ENCODE peak calls at places on chromosomes 2 and 18, in five cellular contexts. One of them, this sample, is unnamed.

GRCh38 chr2:97719362-97720155 is 6.2 kb downstream of the ZAP70 start:
- DNase-seq in uterus: no peak
- DNase-seq in A549: no peak
- DNase-seq in fibroblast of pulmonary artery: no peak
- DNase-seq in upper lobe of right lung: no peak
- DNase-seq in this sample: no peak

GRCh38 chr2:128362889-128363228 is 44.2 kb upstream of the HS6ST1 start:
- DNase-seq in uterus: no peak
- DNase-seq in A549: no peak
- DNase-seq in fibroblast of pulmonary artery: peak; percentile 85
- DNase-seq in upper lobe of right lung: peak; percentile 71
- DNase-seq in this sample: peak; percentile 55

GRCh38 chr2:239374896-239375277 is 25.9 kb downstream of the HDAC4 start:
- DNase-seq in uterus: no peak
- DNase-seq in A549: no peak
- DNase-seq in fibroblast of pulmonary artery: no peak
- DNase-seq in upper lobe of right lung: no peak
- DNase-seq in this sample: no peak

GRCh38 chr2:177180269-177181021 is 32.1 kb upstream of the HNRNPA3 start:
- DNase-seq in uterus: no peak
- DNase-seq in A549: no peak
- DNase-seq in fibroblast of pulmonary artery: no peak
- DNase-seq in upper lobe of right lung: no peak
- DNase-seq in this sample: no peak

GRCh38 chr2:202001826-202002225 is 31.8 kb upstream of the FZD7 start:
- DNase-seq in uterus: no peak
- DNase-seq in A549: no peak
- DNase-seq in fibroblast of pulmonary artery: no peak
- DNase-seq in upper lobe of right lung: no peak
- DNase-seq in this sample: no peak

GRCh38 chr2:240435457-240435954 is at the start of gene GPC1:
- DNase-seq in uterus: peak; percentile 66
- DNase-seq in A549: peak; percentile 73
- DNase-seq in fibroblast of pulmonary artery: peak; percentile 78
- DNase-seq in upper lobe of right lung: peak; percentile 88
- DNase-seq in this sample: peak; percentile 84

GRCh38 chr18:48715651-48716354 is 177.0 kb downstream of the CTIF start:
- DNase-seq in uterus: no peak
- DNase-seq in A549: no peak
- DNase-seq in fibroblast of pulmonary artery: no peak
- DNase-seq in upper lobe of right lung: peak; percentile 77
- DNase-seq in this sample: no peak

GRCh38 chr2:231600619-231601355 is 8.1 kb downstream of the TEX44 start:
- DNase-seq in uterus: no peak
- DNase-seq in A549: no peak
- DNase-seq in fibroblast of pulmonary artery: no peak
- DNase-seq in upper lobe of right lung: no peak
- DNase-seq in this sample: no peak

GRCh38 chr2:159457589-159457988 is 158.8 kb downstream of the BAZ2B start:
- DNase-seq in uterus: no peak
- DNase-seq in A549: no peak
- DNase-seq in fibroblast of pulmonary artery: no peak
- DNase-seq in upper lobe of right lung: no peak
- DNase-seq in this sample: no peak

GRCh38 chr2:116952254-116952653 is 862.2 kb upstream of the DDX18 start:
- DNase-seq in uterus: no peak
- DNase-seq in A549: no peak
- DNase-seq in fibroblast of pulmonary artery: no peak
- DNase-seq in upper lobe of right lung: no peak
- DNase-seq in this sample: no peak

GRCh38 chr2:189849550-189849949 is 65.3 kb downstream of the PMS1 start:
- DNase-seq in uterus: no peak
- DNase-seq in A549: no peak
- DNase-seq in fibroblast of pulmonary artery: no peak
- DNase-seq in upper lobe of right lung: no peak
- DNase-seq in this sample: no peak

GRCh38 chr18:48929212-48929612 is 21.6 kb downstream of the SMAD7 start:
- DNase-seq in uterus: no peak
- DNase-seq in A549: no peak
- DNase-seq in fibroblast of pulmonary artery: peak; percentile 18
- DNase-seq in upper lobe of right lung: peak; percentile 57
- DNase-seq in this sample: no peak

GRCh38 chr2:64212346-64212745 is 68.1 kb upstream of the PELI1 start:
- DNase-seq in uterus: no peak
- DNase-seq in A549: no peak
- DNase-seq in fibroblast of pulmonary artery: peak; percentile 93
- DNase-seq in upper lobe of right lung: no peak
- DNase-seq in this sample: peak; percentile 62

GRCh38 chr2:202679980-202680379 is 45.2 kb downstream of the FAM117B start:
- DNase-seq in uterus: no peak
- DNase-seq in A549: no peak
- DNase-seq in fibroblast of pulmonary artery: no peak
- DNase-seq in upper lobe of right lung: no peak
- DNase-seq in this sample: no peak

GRCh38 chr2:202289394-202290204 is 24.0 kb downstream of the NOP58 start:
- DNase-seq in uterus: no peak
- DNase-seq in A549: no peak
- DNase-seq in fibroblast of pulmonary artery: no peak
- DNase-seq in upper lobe of right lung: no peak
- DNase-seq in this sample: no peak

GRCh38 chr2:72964146-72964525 is 46.8 kb downstream of the EMX1 start:
- DNase-seq in uterus: no peak
- DNase-seq in A549: no peak
- DNase-seq in fibroblast of pulmonary artery: no peak
- DNase-seq in upper lobe of right lung: no peak
- DNase-seq in this sample: no peak

GRCh38 chr2:11043245-11043644 is 112.0 kb upstream of the SLC66A3 start:
- DNase-seq in uterus: no peak
- DNase-seq in A549: no peak
- DNase-seq in fibroblast of pulmonary artery: no peak
- DNase-seq in upper lobe of right lung: no peak
- DNase-seq in this sample: no peak

DNA sequence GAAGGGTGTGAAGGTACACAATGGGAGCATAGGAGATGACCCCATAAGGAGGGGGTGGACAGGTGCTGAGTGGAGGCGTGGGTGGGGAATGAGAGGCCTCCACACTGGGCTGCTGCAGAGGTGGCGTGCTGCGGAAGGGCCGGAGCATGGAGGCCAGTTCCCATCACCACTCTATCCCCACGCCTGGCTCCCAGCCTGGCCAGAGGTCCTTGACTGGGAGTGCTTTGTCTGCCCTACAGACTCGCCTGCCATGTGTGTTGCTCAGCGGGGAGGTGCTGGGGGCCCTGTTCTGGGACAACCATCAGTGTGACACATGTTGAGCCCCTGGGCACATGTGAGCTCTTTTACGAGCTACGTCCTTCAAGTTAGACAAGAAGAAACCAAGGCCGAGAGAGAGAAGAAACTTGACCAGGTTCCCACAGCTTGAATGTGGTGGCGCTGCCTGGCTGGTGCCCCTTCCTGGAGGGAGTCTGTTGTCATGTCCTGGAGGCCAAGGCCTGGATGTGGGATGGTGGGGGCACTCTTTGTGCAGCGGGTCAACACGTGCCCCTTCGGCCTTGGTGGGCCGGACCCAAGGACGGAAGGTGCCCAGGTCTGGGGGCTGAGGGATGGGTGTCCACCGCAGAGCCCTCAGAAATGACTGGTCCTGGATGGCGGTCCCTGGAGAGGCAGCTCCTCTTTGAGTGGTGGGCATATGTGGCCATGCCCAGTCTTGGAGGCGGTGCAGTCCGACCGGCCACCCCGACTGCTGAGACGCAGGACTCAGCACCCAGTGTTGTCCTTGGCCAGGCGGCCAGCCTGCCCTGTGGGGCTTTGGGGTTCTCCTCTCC is 1.2 kb upstream of the INPP5D start:
- DNase-seq in uterus: no peak
- DNase-seq in A549: no peak
- DNase-seq in fibroblast of pulmonary artery: no peak
- DNase-seq in upper lobe of right lung: peak; percentile 60
- DNase-seq in this sample: no peak
- H3K4me3 ChIP-seq in uterus: no peak overlapping the region
- H3K4me3 ChIP-seq in A549: no peak overlapping the region
- H3K4me3 ChIP-seq in fibroblast of pulmonary artery: no peak overlapping the region
- H3K4me3 ChIP-seq in upper lobe of right lung: no peak overlapping the region
- H3K4me3 ChIP-seq in this sample: no peak overlapping the region

DNA sequence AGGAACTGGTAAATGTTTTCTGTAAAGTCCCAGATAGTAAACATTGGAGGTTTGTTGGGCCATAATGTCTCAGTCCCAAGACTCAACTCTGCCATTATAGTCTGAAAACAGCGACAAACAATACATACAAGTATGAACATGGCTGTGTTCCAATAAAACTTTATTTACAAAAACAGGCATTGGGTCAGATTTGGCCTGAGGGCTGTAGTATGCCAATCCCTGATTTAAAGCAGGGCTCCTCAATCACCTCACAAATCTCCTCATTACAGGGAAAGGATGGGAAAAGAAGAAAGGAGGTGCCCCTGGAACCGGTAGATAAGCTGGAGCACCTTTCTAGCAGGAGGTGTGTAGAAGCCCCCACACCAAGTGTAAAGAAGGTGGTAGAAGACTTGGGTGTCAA is 48.9 kb upstream of the UPP2 start:
- DNase-seq in uterus: no peak
- DNase-seq in A549: no peak
- DNase-seq in fibroblast of pulmonary artery: no peak
- DNase-seq in upper lobe of right lung: no peak
- DNase-seq in this sample: no peak
- TF ChIP-seq CTCF in uterus: no peak
- TF ChIP-seq CTCF in A549: no peak
- TF ChIP-seq CTCF in fibroblast of pulmonary artery: no peak
- TF ChIP-seq CTCF in upper lobe of right lung: no peak
- TF ChIP-seq CTCF in this sample: no peak

GRCh38 chr2:186254759-186255158 is 231.3 kb upstream of the ZC3H15 start:
- DNase-seq in uterus: no peak
- DNase-seq in A549: no peak
- DNase-seq in fibroblast of pulmonary artery: no peak
- DNase-seq in upper lobe of right lung: no peak
- DNase-seq in this sample: no peak
- H3K4me3 ChIP-seq in uterus: no peak overlapping the region
- H3K4me3 ChIP-seq in A549: no peak overlapping the region
- H3K4me3 ChIP-seq in fibroblast of pulmonary artery: no peak overlapping the region
- H3K4me3 ChIP-seq in upper lobe of right lung: no peak overlapping the region
- H3K4me3 ChIP-seq in this sample: no peak overlapping the region

DNA sequence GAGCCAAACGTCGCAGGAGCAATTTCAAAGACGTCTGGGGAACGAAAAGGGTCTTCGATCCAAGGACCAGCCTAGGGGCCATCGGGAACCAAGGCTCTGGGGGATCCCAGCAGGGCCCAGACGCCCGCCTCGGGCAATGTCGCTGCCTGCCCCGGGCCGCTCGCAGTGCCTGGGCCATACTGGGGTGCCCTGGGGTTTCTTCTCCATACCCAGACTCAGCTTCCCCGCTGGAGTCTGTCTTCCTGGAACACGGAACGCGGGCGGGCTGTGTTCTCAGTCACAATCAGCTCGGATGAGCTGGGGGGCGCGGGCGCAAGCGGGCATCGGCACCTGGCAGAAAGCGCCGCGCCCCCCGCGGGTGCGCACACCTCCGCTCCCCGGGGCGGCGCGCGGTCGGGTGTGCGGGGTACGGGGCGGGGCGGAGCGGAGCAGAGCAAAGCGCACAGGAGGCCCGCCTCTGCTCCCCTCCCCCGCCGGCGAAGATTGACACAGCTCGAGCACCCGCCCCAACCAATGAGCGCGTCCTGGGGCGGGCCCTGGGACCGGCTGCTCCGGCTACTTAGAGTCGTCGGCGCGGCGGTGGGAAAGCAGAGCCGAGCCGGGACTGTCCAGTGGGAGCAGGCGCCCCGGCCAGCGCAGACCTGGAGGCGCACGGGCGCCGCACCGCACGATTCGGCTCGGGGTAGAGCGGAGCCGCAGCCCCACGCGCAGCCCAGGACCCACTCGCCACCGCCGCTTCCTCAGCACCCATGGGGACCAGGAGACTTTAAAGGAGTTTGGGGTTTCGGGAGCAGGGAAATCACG is at the start of gene LRATD1:
- DNase-seq in uterus: peak; percentile 82
- DNase-seq in A549: peak; percentile 27
- DNase-seq in fibroblast of pulmonary artery: peak; percentile 17
- DNase-seq in upper lobe of right lung: peak; percentile 91
- DNase-seq in this sample: peak; percentile 94
- TF ChIP-seq CTCF in uterus: no peak
- TF ChIP-seq CTCF in A549: no peak
- TF ChIP-seq CTCF in fibroblast of pulmonary artery: no peak
- TF ChIP-seq CTCF in upper lobe of right lung: no peak
- TF ChIP-seq CTCF in this sample: no peak

DNA sequence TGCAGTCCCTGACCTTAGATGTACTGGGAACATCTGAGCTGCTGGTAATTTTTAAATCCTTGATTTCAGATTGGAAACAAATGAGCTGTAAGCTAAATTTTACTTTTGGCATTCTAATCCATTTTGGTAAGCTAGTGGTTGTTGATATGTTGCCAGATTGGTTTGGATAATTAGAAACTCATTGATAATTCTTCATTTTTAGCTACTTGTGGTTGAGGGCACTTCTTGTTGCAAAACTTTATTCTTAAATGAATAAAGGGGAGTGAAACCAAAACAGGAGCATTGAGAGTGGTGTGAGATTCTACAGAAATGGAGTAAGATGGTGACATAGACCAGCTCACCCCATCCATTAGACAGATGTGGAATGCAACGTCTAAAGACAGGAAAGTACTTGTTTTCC is 64.5 kb downstream of the ITGB1BP1 start:
- DNase-seq in uterus: no peak
- DNase-seq in A549: no peak
- DNase-seq in fibroblast of pulmonary artery: no peak
- DNase-seq in upper lobe of right lung: no peak
- DNase-seq in this sample: no peak
- H3K4me3 ChIP-seq in uterus: no peak overlapping the region
- H3K4me3 ChIP-seq in A549: no peak overlapping the region
- H3K4me3 ChIP-seq in fibroblast of pulmonary artery: no peak overlapping the region
- H3K4me3 ChIP-seq in upper lobe of right lung: no peak overlapping the region
- H3K4me3 ChIP-seq in this sample: no peak overlapping the region

GRCh38 chr2:232696609-232697058 is 497 bp upstream of the GIGYF2 start:
- DNase-seq in uterus: no peak
- DNase-seq in A549: no peak
- DNase-seq in fibroblast of pulmonary artery: no peak
- DNase-seq in upper lobe of right lung: no peak
- DNase-seq in this sample: no peak
- TF ChIP-seq CTCF in uterus: no peak
- TF ChIP-seq CTCF in A549: no peak
- TF ChIP-seq CTCF in fibroblast of pulmonary artery: no peak
- TF ChIP-seq CTCF in upper lobe of right lung: no peak
- TF ChIP-seq CTCF in this sample: no peak

DNA sequence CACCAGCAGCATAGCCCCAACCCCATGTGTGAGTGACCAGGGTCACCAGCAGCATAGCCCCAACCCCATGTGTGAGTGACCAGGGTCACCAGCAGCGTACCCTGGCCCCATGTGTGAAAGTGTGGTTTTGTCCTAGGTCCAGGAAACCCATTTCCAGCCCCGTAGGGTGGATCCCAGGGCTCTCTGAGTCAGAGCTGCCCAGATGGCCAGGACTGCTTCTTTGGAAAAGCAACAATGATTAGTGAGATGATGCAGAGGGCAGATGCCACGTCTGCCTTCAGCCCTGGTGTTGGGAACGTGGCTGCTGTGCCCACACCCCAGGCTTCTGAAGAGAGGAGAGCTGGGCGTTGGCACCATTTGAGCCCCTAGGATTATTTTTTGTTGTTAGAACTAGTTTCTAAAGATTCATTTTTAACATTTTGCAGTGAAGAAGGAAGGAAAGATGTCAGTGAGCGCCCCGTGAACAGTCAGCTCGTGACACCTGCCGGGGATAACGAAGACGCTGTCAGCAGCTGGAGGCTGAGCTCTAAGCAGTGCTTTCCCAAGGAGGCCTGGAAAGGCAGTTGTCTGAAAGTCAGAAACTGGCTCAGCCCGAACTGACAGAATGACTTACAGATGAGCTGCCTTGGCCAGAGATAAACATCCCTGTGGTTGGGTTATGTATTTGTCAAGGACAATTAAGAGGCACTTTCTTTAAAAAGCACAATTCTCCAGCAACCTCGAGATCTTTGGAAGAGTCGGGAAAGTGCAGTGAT is 32.1 kb upstream of the KCNG2 start:
- DNase-seq in uterus: no peak
- DNase-seq in A549: no peak
- DNase-seq in fibroblast of pulmonary artery: no peak
- DNase-seq in upper lobe of right lung: peak; percentile 23
- DNase-seq in this sample: peak; percentile 60
- H3K4me3 ChIP-seq in uterus: no peak overlapping the region
- H3K4me3 ChIP-seq in A549: no peak overlapping the region
- H3K4me3 ChIP-seq in fibroblast of pulmonary artery: no peak overlapping the region
- H3K4me3 ChIP-seq in upper lobe of right lung: no peak overlapping the region
- H3K4me3 ChIP-seq in this sample: no peak overlapping the region

This sample was measured in foreskin fibroblast.